ENCODE peak calls at places on chromosomes 12 and 14, in eight cellular contexts. H is small intestine; P is activated T-helper 1 cell treated with anti-CD3 and anti-CD28 coated beads, Interleukin-12 subunit alpha, Interleukin-12 subunit beta, Interleukin-2, Interleukin-4 antibody, amounts not matched to agents 30 ng/mL and 10 ng/mL and 1 ng/mL, durations not matched to agents 14 hours and 24 hours and 36 hours; S is stomach; F is T follicular helper cell; N is activated naive CD4-positive, alpha-beta T cell treated with Interleukin-2 at 50 U/mL for 16 hours; W is stimulated activated CD4-positive, alpha-beta T cell treated with anti-CD3 and anti-CD28 coated beads, Interleukin-4, amount 100 ng/mL, for 24 hours; B is T-helper 1 cell. D is an unnamed sample.

GRCh38 chr12:50072198-50072907 is 12.8 kb upstream of the SMARCD1 start:
- DNase-seq in H (no peak), P (no peak), S (no peak), F (no peak), N (no peak), W (no peak), B (no peak), D (no peak)

GRCh38 chr14:75279739-75280447 is 1.3 kb downstream of the FOS start:
- DNase-seq in H (no peak), P (no peak), S (no peak), F (peak; percentile 29), N (no peak), W (no peak), B (peak; percentile 26), D (no peak)

GRCh38 chr12:103908877-103909276 is 21.3 kb upstream of the HSP90B1 start:
- DNase-seq in H (no peak), P (no peak), S (no peak), F (no peak), N (no peak), W (no peak), B (no peak), D (no peak)

GRCh38 chr12:88298014-88298682 is 156.0 kb downstream of the TMTC3 start:
- DNase-seq in H (no peak), P (no peak), S (no peak), F (no peak), N (no peak), W (no peak), B (no peak), D (no peak)

GRCh38 chr12:75196865-75197264 is 12.8 kb downstream of the KCNC2 start:
- DNase-seq in H (no peak), P (no peak), S (no peak), F (no peak), N (no peak), W (no peak), B (no peak), D (no peak)

GRCh38 chr12:38956337-38956736 is 50.9 kb upstream of the CPNE8 start:
- DNase-seq in H (no peak), P (no peak), S (no peak), F (no peak), N (no peak), W (no peak), B (no peak), D (no peak)

GRCh38 chr12:129819391-129819790 is 84.4 kb downstream of the TMEM132D start:
- DNase-seq in H (no peak), P (no peak), S (no peak), F (no peak), N (no peak), W (no peak), B (no peak), D (no peak)

GRCh38 chr12:123062682-123063426 is 82.4 kb downstream of the ARL6IP4 start:
- DNase-seq in H (peak; percentile 79), P (no peak), S (peak; percentile 47), F (no peak), N (no peak), W (no peak), B (no peak), D (no peak)

GRCh38 chr12:2982361-2982760 is 23.2 kb downstream of the TEAD4 start:
- DNase-seq in H (no peak), P (no peak), S (no peak), F (no peak), N (no peak), W (no peak), B (no peak), D (no peak)

GRCh38 chr14:41604793-41605534 is 1.7 kb upstream of the LRFN5 start:
- DNase-seq in H (no peak), P (no peak), S (no peak), F (no peak), N (no peak), W (no peak), B (no peak), D (no peak)

GRCh38 chr12:94271351-94271750 is 123.0 kb downstream of the PLXNC1 start:
- DNase-seq in H (no peak), P (no peak), S (no peak), F (no peak), N (no peak), W (no peak), B (no peak), D (no peak)

GRCh38 chr14:55328317-55328716 is 57.1 kb downstream of the FBXO34 start:
- DNase-seq in H (no peak), P (no peak), S (no peak), F (no peak), N (no peak), W (no peak), B (no peak), D (no peak)

GRCh38 chr14:74897642-74898041 is 15.9 kb downstream of the DLST start:
- DNase-seq in H (no peak), P (no peak), S (no peak), F (no peak), N (no peak), W (no peak), B (no peak), D (no peak)

GRCh38 chr12:24230061-24230460 is 280.6 kb upstream of the SOX5 start:
- DNase-seq in H (no peak), P (no peak), S (no peak), F (no peak), N (no peak), W (no peak), B (no peak), D (no peak)

GRCh38 chr12:67827820-67828383 is 161.3 kb upstream of the IFNG-AS1 start:
- DNase-seq in H (peak; percentile 72), P (no peak), S (no peak), F (no peak), N (peak; percentile 70), W (peak; percentile 76), B (no peak), D (no peak)

GRCh38 chr12:11886339-11886738 is 184.4 kb upstream of the BCL2L14 start:
- DNase-seq in H (no peak), P (no peak), S (no peak), F (no peak), N (no peak), W (no peak), B (no peak), D (no peak)

GRCh38 chr12:15276088-15276698 is 46.1 kb upstream of the PTPRO start:
- DNase-seq in H (peak; percentile 39), P (no peak), S (no peak), F (no peak), N (no peak), W (no peak), B (no peak), D (no peak)

GRCh38 chr12:4566474-4566873 is 4.5 kb downstream of the DYRK4 start:
- DNase-seq in H (no peak), P (no peak), S (no peak), F (no peak), N (no peak), W (no peak), B (no peak), D (no peak)

GRCh38 chr14:80212025-80212402 is 710 bp upstream of the DIO2 start:
- DNase-seq in H (peak; percentile 1), P (no peak), S (no peak), F (no peak), N (no peak), W (no peak), B (no peak), D (no peak)

GRCh38 chr12:15721716-15722115 is 67.5 kb downstream of the EPS8 start:
- DNase-seq in H (no peak), P (no peak), S (no peak), F (no peak), N (no peak), W (no peak), B (no peak), D (no peak)

GRCh38 chr14:34539407-34540180 is at the start of gene EAPP:
- DNase-seq in H (peak; percentile 98), P (peak; percentile 93), S (peak; percentile 99), F (peak; percentile 92), N (peak; percentile 95), W (peak; percentile 95), B (peak; percentile 91), D (peak; percentile 97)

GRCh38 chr12:87960557-87960956 is 68.6 kb downstream of the C12orf50 start:
- DNase-seq in H (no peak), P (no peak), S (no peak), F (no peak), N (no peak), W (no peak), B (no peak), D (no peak)

GRCh38 chr12:51262758-51263177 is 7.4 kb downstream of the SMAGP start:
- DNase-seq in H (peak; percentile 73), P (no peak), S (peak; percentile 78), F (no peak), N (no peak), W (no peak), B (no peak), D (peak; percentile 37)

GRCh38 chr14:96139879-96140278 is 64.8 kb upstream of the BDKRB2 start:
- DNase-seq in H (no peak), P (no peak), S (no peak), F (no peak), N (no peak), W (no peak), B (no peak), D (no peak)

GRCh38 chr12:52819731-52820510 is 6.0 kb upstream of the KRT4 start:
- DNase-seq in H (no peak), P (no peak), S (no peak), F (no peak), N (no peak), W (no peak), B (no peak), D (no peak)

GRCh38 chr12:94458882-94459772 is 540 bp downstream of the CEP83 start:
- DNase-seq in H (peak; percentile 20), P (no peak), S (no peak), F (no peak), N (no peak), W (no peak), B (no peak), D (no peak)

GRCh38 chr12:51028126-51028810 is 2.1 kb upstream of the SLC11A2 start:
- DNase-seq in H (peak; percentile 96), P (no peak), S (no peak), F (no peak), N (no peak), W (peak; percentile 16), B (no peak), D (peak; percentile 37)

GRCh38 chr12:95551305-95551704 is at the start of gene USP44:
- DNase-seq in H (no peak), P (no peak), S (no peak), F (no peak), N (no peak), W (peak; percentile 10), B (no peak), D (peak; percentile 55)

GRCh38 chr14:51856897-51857296 is 3.5 kb upstream of the GNG2 start:
- DNase-seq in H (no peak), P (no peak), S (no peak), F (no peak), N (no peak), W (no peak), B (no peak), D (no peak)

GRCh38 chr12:120709976-120710804 is at the start of gene UNC119B:
- DNase-seq in H (peak; percentile 55), P (peak; percentile 71), S (peak; percentile 58), F (peak; percentile 67), N (peak; percentile 79), W (peak; percentile 74), B (peak; percentile 66), D (peak; percentile 77)

GRCh38 chr12:107360472-107360871 is 267.1 kb upstream of the CRY1 start:
- DNase-seq in H (no peak), P (no peak), S (no peak), F (no peak), N (no peak), W (no peak), B (no peak), D (no peak)

GRCh38 chr12:121766290-121767039 is 27.0 kb downstream of the RHOF start:
- DNase-seq in H (no peak), P (no peak), S (no peak), F (no peak), N (no peak), W (no peak), B (no peak), D (no peak)

GRCh38 chr12:111759276-111759675 is 7.5 kb upstream of the ALDH2 start:
- DNase-seq in H (no peak), P (no peak), S (no peak), F (no peak), N (no peak), W (no peak), B (no peak), D (no peak)

GRCh38 chr14:89093083-89093482 is 268.6 kb downstream of the TTC8 start:
- DNase-seq in H (peak; percentile 15), P (no peak), S (no peak), F (no peak), N (no peak), W (no peak), B (no peak), D (no peak)

D was measured in activated CD8-positive, alpha-beta T cell treated with anti-CD3 and anti-CD28 coated beads, Interleukin-2, amount 10 ng/mL, durations not matched to agents 7 days and 5 days.